ENCODE peak calls at places on chromosome 12, in six cellular contexts. O is neuronal stem cell; S is CD4-positive, CD25-positive, alpha-beta regulatory T cell; N is Karpas-422; Y is upper lobe of right lung; Q is GM23248. J is an unnamed sample.

GRCh38 chr12:57476162-57476992 is 3.3 kb downstream of the ARHGAP9 start:
- DNase-seq in O (no peak), Q (no peak), S (peak; percentile 77), Y (peak; percentile 78), N (no peak), J (no peak)

GRCh38 chr12:32754101-32754500 is 1.6 kb downstream of the YARS2 start:
- DNase-seq in S (no peak), N (no peak), Y (no peak), O (no peak), Q (peak; percentile 21), J (no peak)

GRCh38 chr12:128840862-128841468 is 12.3 kb upstream of the GLT1D1 start:
- DNase-seq in Q (no peak), S (no peak), Y (no peak), O (no peak), N (no peak), J (no peak)

GRCh38 chr12:15212877-15213276 is 8.3 kb downstream of the RERG start:
- DNase-seq in Q (no peak), Y (no peak), N (no peak), S (no peak), O (no peak), J (no peak)

GRCh38 chr12:74903522-74903921 is 306.1 kb downstream of the KCNC2 start:
- DNase-seq in O (peak; percentile 8), N (peak; percentile 67), Y (no peak), Q (no peak), S (no peak), J (no peak)

GRCh38 chr12:2052861-2053674 is at the start of gene CACNA1C:
- DNase-seq in Y (no peak), O (peak; percentile 68), S (peak; percentile 59), N (no peak), Q (peak; percentile 87), J (no peak)

GRCh38 chr12:88546851-88547250 is 33.4 kb downstream of the KITLG start:
- DNase-seq in N (no peak), O (no peak), Y (no peak), Q (peak; percentile 61), S (no peak), J (no peak)

GRCh38 chr12:121294151-121294889 is 2.2 kb downstream of the CAMKK2 start:
- DNase-seq in Q (no peak), O (no peak), S (no peak), Y (peak; percentile 12), N (no peak), J (no peak)

GRCh38 chr12:103169-103981 is 36.8 kb downstream of the IQSEC3 start:
- DNase-seq in Q (peak; percentile 13), S (no peak), O (peak; percentile 84), Y (peak; percentile 41), N (peak; percentile 79), J (no peak)

GRCh38 chr12:6370994-6371754 is 4.2 kb downstream of the SCNN1A start:
- DNase-seq in O (peak; percentile 50), S (no peak), N (no peak), Q (peak; percentile 53), Y (peak; percentile 80), J (no peak)

GRCh38 chr12:130838951-130839769 is at the start of gene STX2:
- DNase-seq in N (peak; percentile 94), Q (peak; percentile 88), Y (peak; percentile 93), O (peak; percentile 86), S (peak; percentile 80), J (peak; percentile 91)

GRCh38 chr12:71321531-71321930 is 118.1 kb upstream of the LGR5 start:
- DNase-seq in N (no peak), O (no peak), S (no peak), Y (no peak), Q (no peak), J (no peak)

GRCh38 chr12:92000587-92000986 is 145.1 kb downstream of the BTG1 start:
- DNase-seq in S (no peak), O (no peak), Y (no peak), Q (no peak), N (no peak), J (no peak)

GRCh38 chr12:127803545-127803944 is 463.4 kb upstream of the TMEM132C start:
- DNase-seq in N (no peak), O (no peak), S (no peak), Y (no peak), Q (peak; percentile 53), J (no peak)

GRCh38 chr12:26125451-26126339 is 858 bp upstream of the BHLHE41 start:
- DNase-seq in S (peak; percentile 27), Q (peak; percentile 91), Y (peak; percentile 89), N (peak; percentile 74), O (peak; percentile 65), J (peak; percentile 92)

GRCh38 chr12:122406701-122407154 is 15.7 kb downstream of the CLIP1 start:
- DNase-seq in Y (no peak), O (no peak), N (no peak), Q (peak; percentile 82), S (no peak), J (no peak)

GRCh38 chr12:95529693-95530225 is 21.5 kb downstream of the USP44 start:
- DNase-seq in N (no peak), Y (no peak), S (no peak), Q (peak; percentile 52), O (no peak), J (no peak)

GRCh38 chr12:62075860-62076259 is 184.3 kb upstream of the USP15 start:
- DNase-seq in Y (no peak), N (no peak), Q (no peak), S (no peak), O (no peak), J (no peak)

GRCh38 chr12:34406228-34406995 is 384.1 kb downstream of the ALG10 start:
- DNase-seq in S (no peak), Q (no peak), Y (peak; percentile 50), O (no peak), N (no peak), J (peak; percentile 58)

GRCh38 chr12:100845095-100845494 is 50.5 kb downstream of the ANO4 start:
- DNase-seq in Q (peak; percentile 27), Y (no peak), S (no peak), O (no peak), N (peak; percentile 88), J (no peak)

DNA sequence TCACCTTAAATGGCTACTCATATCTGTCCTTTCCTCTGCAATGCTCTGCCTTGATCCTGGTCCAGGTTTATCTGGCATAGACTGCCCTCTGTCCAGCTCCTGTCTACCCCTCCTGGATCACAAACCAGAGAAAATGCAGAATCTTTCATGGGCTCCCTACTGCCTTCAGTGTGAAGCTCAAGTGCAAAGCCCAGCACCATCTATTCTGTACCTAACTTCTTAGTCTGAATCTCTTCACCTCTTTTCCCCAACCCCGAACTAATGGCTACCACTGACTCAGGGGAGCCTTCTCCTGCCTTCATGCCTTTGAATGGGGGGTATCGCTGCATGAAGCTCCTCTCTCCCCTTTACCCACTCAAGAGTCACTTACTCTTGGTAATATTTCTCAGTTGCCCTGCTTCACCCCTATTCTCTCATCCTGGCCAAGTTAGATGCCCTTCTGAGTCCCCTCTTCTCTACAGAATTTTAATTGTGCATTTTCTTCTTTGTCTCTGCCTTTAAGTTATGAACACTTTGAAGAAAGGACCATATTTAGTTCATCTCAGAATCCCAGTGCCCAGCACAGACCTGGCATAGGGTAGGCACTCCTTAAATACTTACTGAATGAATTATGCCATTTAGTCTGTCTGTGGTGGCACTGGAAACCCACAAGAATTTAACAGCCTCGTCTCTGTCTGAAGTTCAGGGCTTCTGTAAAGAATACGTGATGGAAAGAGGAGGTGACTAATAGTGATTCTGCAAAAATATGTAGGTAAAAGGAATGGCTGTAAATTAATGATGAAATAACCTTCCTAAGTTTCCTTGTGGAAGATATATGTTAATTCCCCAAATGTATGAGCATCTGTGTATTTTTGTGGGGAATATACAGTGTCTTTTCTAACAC is 191.3 kb upstream of the AMIGO2 start:
- DNase-seq in S (peak; percentile 45), Y (no peak), N (no peak), Q (peak; percentile 90), O (no peak), J (no peak)
- H3K27ac ChIP-seq in S (no peak overlapping the region), Y (no peak overlapping the region), N (no peak overlapping the region), Q (peak overlapping the region; percentile 78), O (no peak overlapping the region), J (no peak overlapping the region)

DNA sequence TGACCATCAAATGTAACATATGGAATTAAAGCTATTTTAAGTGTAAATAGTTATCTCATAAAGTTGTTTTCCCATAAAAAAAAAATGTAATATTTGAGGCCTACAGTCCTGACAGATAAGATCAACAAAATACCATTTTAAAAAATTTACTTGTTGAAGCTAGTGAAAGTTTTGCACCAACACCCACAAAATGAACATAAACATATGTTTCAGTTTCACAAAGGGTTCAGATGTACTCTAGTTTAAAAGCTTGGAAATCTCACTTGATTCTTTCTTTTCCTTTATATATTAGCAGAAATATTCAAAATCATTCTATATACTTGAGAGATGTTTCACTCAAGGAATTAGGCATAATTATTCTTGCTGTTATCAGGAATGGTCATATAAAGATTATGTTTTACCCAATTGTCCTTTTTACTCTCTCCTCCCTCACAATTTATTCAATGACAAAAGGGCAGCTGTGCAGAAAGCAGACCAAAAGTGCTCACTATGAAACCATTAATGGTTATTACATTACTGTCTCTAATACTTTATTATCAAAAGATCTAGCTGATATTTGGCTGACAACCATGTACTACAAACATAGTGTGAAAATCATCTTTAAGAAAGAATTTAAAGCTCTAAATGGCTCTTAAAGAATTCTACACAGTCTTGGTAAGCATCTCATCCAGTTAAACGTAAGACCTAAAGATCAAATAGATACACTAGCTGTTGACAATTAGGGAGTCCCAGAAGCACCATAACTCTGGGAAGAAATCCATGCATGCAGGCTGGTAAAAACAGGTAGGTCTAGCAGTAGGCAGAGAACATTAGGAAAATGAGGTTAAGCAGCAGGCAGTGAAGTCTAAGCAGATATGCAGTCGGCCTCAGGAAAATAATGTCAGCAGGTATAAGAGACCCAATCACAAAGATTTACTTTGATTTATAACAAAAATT is 28.8 kb downstream of the KIF21A start:
- DNase-seq in N (no peak), S (no peak), Y (no peak), Q (no peak), O (no peak), J (no peak)
- H3K4me3 ChIP-seq in N (no peak overlapping the region), S (no peak overlapping the region), Y (no peak overlapping the region), Q (no peak overlapping the region), O (no peak overlapping the region), J (no peak overlapping the region)

DNA sequence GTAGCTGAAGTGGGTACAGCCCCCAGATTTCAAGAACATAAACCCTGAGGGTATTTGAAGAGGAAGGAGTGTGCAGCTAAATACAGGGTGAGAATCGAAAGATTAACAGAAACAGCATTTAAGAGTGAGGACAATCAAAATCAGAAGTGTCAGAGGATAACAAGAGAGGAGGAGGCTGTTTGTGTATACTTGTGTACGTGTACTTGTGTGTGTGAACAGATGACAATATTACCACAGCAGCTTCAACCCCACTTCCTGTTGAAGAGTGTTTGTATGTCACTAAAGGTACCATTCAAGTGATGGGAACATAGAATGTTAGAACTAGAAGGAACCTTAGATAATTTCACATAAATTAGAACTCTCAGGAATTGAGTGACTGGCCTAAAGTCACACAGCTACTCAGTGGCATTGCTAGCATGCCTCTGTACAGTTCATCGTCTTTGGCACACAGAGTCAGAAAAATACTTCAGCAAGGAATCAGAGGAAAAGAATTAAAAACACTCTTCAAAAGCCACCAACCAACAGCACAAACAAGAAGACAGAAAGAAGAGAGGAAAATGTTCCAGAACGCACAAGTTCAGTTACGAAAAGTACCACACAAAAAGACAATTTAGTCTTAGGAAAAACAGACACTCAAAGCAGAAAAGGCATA is 164.3 kb upstream of the BCL2L14 start:
- DNase-seq in N (no peak), Q (peak; percentile 84), S (peak; percentile 8), Y (no peak), O (no peak), J (no peak)
- H3K27ac ChIP-seq in N (no peak overlapping the region), Q (peak overlapping the region; percentile 63), S (no peak overlapping the region), Y (no peak overlapping the region), O (no peak overlapping the region), J (peak overlapping the region; percentile 67)

DNA sequence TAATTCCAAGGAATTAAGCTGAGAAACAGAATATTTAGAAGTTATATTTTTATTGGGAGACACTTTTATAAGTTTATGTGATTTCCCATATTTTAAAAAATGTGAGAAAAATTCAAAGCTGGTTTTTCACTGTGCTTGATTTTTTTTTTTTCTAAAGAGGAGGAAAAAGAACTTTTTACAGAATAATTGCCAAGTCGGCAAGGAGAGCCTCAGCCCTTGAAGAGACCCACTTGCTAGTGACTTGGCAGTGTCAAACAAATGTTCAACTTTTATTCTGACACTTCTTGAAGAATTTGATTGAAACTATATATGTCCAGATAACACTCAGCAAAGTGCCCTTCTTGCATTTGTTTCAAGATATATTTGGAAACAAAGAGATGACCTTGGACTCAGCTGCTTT is 52.3 kb upstream of the ATP2A2 start:
- DNase-seq in Y (no peak), Q (no peak), O (no peak), N (no peak), S (no peak), J (no peak)
- H3K4me3 ChIP-seq in Y (no peak overlapping the region), Q (no peak overlapping the region), O (no peak overlapping the region), N (no peak overlapping the region), S (no peak overlapping the region), J (no peak overlapping the region)